ENCODE peak calls at places on chromosome 22, in six cellular contexts. A, E, O, H, Q and G are unnamed samples.

GRCh38 chr22:48628891-48629559 is 1198.6 kb downstream of the BRD1 start:
- DNase-seq in A (no peak), H (no peak), O (no peak), E (no peak), Q (peak), G (no peak)

GRCh38 chr22:37546436-37547248 is 13.6 kb upstream of the CDC42EP1 start:
- DNase-seq in A (peak), O (no peak), E (no peak), Q (peak), H (peak), G (no peak)

GRCh38 chr22:20573830-20574615 is 66.6 kb downstream of the MED15 start:
- DNase-seq in Q (no peak), H (no peak), E (no peak), A (no peak), O (no peak), G (no peak)

GRCh38 chr22:20412474-20413216 is 18.7 kb downstream of the ZNF74 start:
- DNase-seq in Q (no peak), E (no peak), A (no peak), H (no peak), O (no peak), G (no peak)

GRCh38 chr22:27534720-27535125 is 266.8 kb downstream of the MN1 start:
- DNase-seq in Q (no peak), O (peak), H (peak), A (no peak), E (no peak), G (no peak)

GRCh38 chr22:19691007-19691720 is 23.1 kb upstream of the SEPTIN5 start:
- DNase-seq in Q (no peak), O (no peak), H (no peak), A (no peak), E (no peak), G (no peak)

GRCh38 chr22:28373841-28374240 is 305.8 kb downstream of the TTC28 start:
- DNase-seq in A (peak), O (no peak), H (peak), E (no peak), Q (no peak), G (no peak)

GRCh38 chr22:19962909-19963806 is 21.5 kb upstream of the TXNRD2 start:
- DNase-seq in A (no peak), Q (peak), H (peak), E (no peak), O (no peak), G (no peak)

GRCh38 chr22:35674335-35674734 is 26.1 kb downstream of the APOL6 start:
- DNase-seq in O (no peak), H (no peak), Q (no peak), E (no peak), A (no peak), G (no peak)

GRCh38 chr22:36740716-36741115 is 35.2 kb downstream of the IFT27 start:
- DNase-seq in H (no peak), A (no peak), E (no peak), O (no peak), Q (no peak), G (no peak)

GRCh38 chr22:36776722-36777121 is 803 bp upstream of the IFT27 start:
- DNase-seq in A (no peak), H (no peak), E (peak), Q (no peak), O (no peak), G (no peak)

GRCh38 chr22:42180349-42180842 is 49.8 kb upstream of the CYP2D6 start:
- DNase-seq in H (peak), Q (no peak), O (no peak), A (peak), E (peak), G (no peak)

GRCh38 chr22:33126881-33127280 is 68.7 kb upstream of the SYN3 start:
- DNase-seq in A (no peak), Q (no peak), E (no peak), H (no peak), O (no peak), G (no peak)

GRCh38 chr22:39233736-39234120 is 11.1 kb downstream of the PDGFB start:
- DNase-seq in A (no peak), H (no peak), E (no peak), O (no peak), Q (peak), G (no peak)

GRCh38 chr22:35275580-35275979 is 18.3 kb downstream of the HMGXB4 start:
- DNase-seq in Q (no peak), E (no peak), H (no peak), A (peak), O (no peak), G (no peak)

GRCh38 chr22:24772493-24773220 is 1.9 kb downstream of the PIWIL3 start:
- DNase-seq in O (no peak), H (peak), A (peak), E (no peak), Q (no peak), G (no peak)
- TF ChIP-seq CTCF in O (peak), H (peak), A (peak), E (peak), Q (no peak), G (no peak)

GRCh38 chr22:46525681-46526483 is 11.5 kb downstream of the CELSR1 start:
- DNase-seq in O (no peak), E (no peak), Q (no peak), H (no peak), A (no peak), G (no peak)
- TF ChIP-seq CTCF in O (no peak), E (no peak), Q (no peak), H (no peak), A (no peak), G (no peak)

GRCh38 chr22:21982338-21982965 is at the start of gene TOP3B:
- DNase-seq in O (peak), A (peak), E (peak), Q (peak), H (peak), G (peak)

GRCh38 chr22:21981874-21982273 is 713 bp downstream of the TOP3B start:
- DNase-seq in Q (no peak), E (no peak), O (no peak), H (no peak), A (no peak), G (no peak)

GRCh38 chr22:21980547-21980946 is 2.0 kb downstream of the TOP3B start:
- DNase-seq in H (no peak), A (no peak), Q (no peak), O (no peak), E (no peak), G (no peak)

GRCh38 chr22:21985214-21985613 is 2.6 kb upstream of the TOP3B start:
- DNase-seq in H (no peak), O (no peak), Q (no peak), E (no peak), A (no peak), G (no peak)

GRCh38 chr22:21984793-21985192 is 2.2 kb upstream of the TOP3B start:
- DNase-seq in H (peak), E (peak), A (no peak), Q (no peak), O (no peak), G (no peak)
- TF ChIP-seq CTCF in H (peak), E (peak), A (peak), Q (no peak), O (peak), G (no peak)

GRCh38 chr22:25702046-25702445 is 39.9 kb upstream of the MYO18B start:
- DNase-seq in E (peak), A (peak), O (no peak), H (peak), Q (no peak), G (no peak)
- TF ChIP-seq CTCF in E (peak), A (peak), O (peak), H (peak), Q (peak), G (no peak)

DNA sequence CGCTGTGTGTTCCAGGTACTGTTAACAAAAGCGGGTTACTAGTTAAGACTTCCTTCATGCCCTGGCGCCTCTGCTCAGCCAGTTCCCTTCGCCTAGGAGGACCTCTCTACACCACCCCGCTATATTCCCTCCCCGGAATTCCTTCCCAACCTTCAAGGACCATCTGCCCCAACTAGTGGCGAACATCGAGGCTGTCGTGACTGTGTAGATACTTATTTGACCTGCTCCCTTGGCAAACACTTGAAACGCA is 450 bp upstream of the BCL2L13 start:
- DNase-seq in Q (no peak), O (no peak), A (no peak), E (no peak), H (no peak), G (no peak)
- TF ChIP-seq CTCF in Q (no peak), O (peak), A (peak), E (no peak), H (no peak), G (no peak)

GRCh38 chr22:29885610-29886009 is 2.6 kb downstream of the MTMR3 start:
- DNase-seq in H (no peak), O (no peak), A (no peak), E (no peak), Q (no peak), G (no peak)

GRCh38 chr22:29886601-29887000 is 3.6 kb downstream of the MTMR3 start:
- DNase-seq in A (no peak), E (no peak), O (no peak), H (no peak), Q (no peak), G (no peak)

GRCh38 chr22:29882716-29883044 is 294 bp upstream of the MTMR3 start:
- DNase-seq in H (no peak), Q (no peak), A (no peak), E (no peak), O (peak), G (no peak)

GRCh38 chr22:29883831-29884139 is 811 bp downstream of the MTMR3 start:
- DNase-seq in O (no peak), H (no peak), Q (no peak), A (peak), E (peak), G (no peak)

GRCh38 chr22:29883045-29883830 is at the start of gene MTMR3:
- DNase-seq in O (no peak), A (peak), H (peak), E (peak), Q (peak), G (peak)
- TF ChIP-seq CTCF in O (peak), A (peak), H (peak), E (peak), Q (peak), G (no peak)

GRCh38 chr22:45502215-45503070 is at the start of gene FBLN1:
- DNase-seq in H (no peak), A (no peak), O (no peak), Q (peak), E (no peak), G (no peak)
- TF ChIP-seq CTCF in H (peak), A (no peak), O (peak), Q (no peak), E (no peak), G (no peak)

GRCh38 chr22:49814856-49815255 is 12.8 kb downstream of the BRD1 start:
- DNase-seq in H (no peak), O (no peak), Q (no peak), E (no peak), A (no peak), G (no peak)

GRCh38 chr22:49814164-49814686 is 13.4 kb downstream of the BRD1 start:
- DNase-seq in E (no peak), O (no peak), Q (peak), A (no peak), H (no peak), G (no peak)

GRCh38 chr22:49810363-49811013 is 17.2 kb downstream of the BRD1 start:
- DNase-seq in O (no peak), H (peak), A (peak), E (no peak), Q (peak), G (no peak)

GRCh38 chr22:49811014-49811791 is 16.5 kb downstream of the BRD1 start:
- DNase-seq in A (no peak), H (no peak), Q (peak), E (no peak), O (no peak), G (no peak)

DNA sequence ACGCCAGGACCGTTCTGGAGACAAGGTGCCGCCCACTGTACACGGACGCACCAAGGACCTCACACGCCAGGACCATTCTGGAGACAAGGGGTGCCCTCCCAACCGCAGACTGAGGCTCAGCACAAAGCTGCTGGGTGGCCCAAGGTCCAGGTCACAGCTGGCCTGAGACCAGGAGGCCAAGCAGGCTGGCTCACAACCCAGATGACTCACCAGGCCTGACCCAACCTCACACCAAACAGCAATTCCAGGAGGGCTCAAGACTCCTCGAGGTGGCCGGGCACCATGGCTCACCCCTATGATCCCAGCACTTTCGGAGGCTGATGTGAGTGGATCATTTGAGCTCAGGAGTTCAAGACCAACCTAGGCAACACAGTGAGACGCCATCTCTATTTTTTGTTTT is 14.8 kb downstream of the BRD1 start:
- DNase-seq in A (no peak), O (no peak), Q (peak), H (peak), E (no peak), G (no peak)
- TF ChIP-seq CTCF in A (no peak), O (no peak), Q (no peak), H (no peak), E (no peak), G (no peak)

GRCh38 chr22:31451709-31452571 is 37.7 kb downstream of the EIF4ENIF1 start:
- DNase-seq in O (peak), H (peak), E (peak), A (peak), Q (no peak), G (no peak)
- TF ChIP-seq CTCF in O (peak), H (peak), E (peak), A (peak), Q (no peak), G (no peak)